ENCODE peak calls at places on chromosomes 13 and 19, in ten cellular contexts. M is CD8-positive, alpha-beta T cell; R is activated T-cell treated with anti-CD3 and anti-CD28 coated beads, Interleukin-2, amount 50 U/mL, for 72 hours; V is CD4-positive, alpha-beta T cell; X is lower leg skin; C is Calu3; B is NCI-H1930; A is HCT116; O is mucosa of gallbladder; H is iPS-NIHi11. T is an unnamed sample.

GRCh38 chr13:110676057-110676510 is 29.8 kb downstream of the CARS2 start:
- DNase-seq in M (no peak), C (no peak), H (no peak), R (no peak), X (peak), V (no peak), B (no peak), A (no peak), O (no peak), T (peak)

GRCh38 chr13:110509971-110510786 is 51.3 kb downstream of the RAB20 start:
- DNase-seq in R (no peak), A (no peak), X (no peak), B (no peak), V (no peak), C (no peak), H (no peak), M (no peak), O (no peak), T (no peak)

GRCh38 chr19:17778621-17779280 is 16.2 kb upstream of the B3GNT3 start:
- DNase-seq in A (no peak), M (no peak), V (no peak), O (no peak), R (no peak), B (no peak), X (no peak), H (peak), C (no peak), T (no peak)

GRCh38 chr13:47932953-47933687 is 68.0 kb downstream of the SUCLA2 start:
- DNase-seq in B (peak), M (no peak), V (no peak), A (no peak), O (no peak), X (no peak), H (no peak), R (no peak), C (no peak), T (no peak)

GRCh38 chr13:39612023-39612637 is 9.1 kb upstream of the LHFPL6 start:
- DNase-seq in C (peak), H (peak), M (peak), O (peak), B (peak), X (peak), A (peak), R (peak), V (peak), T (no peak)

GRCh38 chr13:42334329-42334706 is 62.4 kb downstream of the AKAP11 start:
- DNase-seq in R (no peak), H (no peak), O (no peak), C (peak), B (no peak), X (no peak), A (no peak), V (no peak), M (no peak), T (no peak)

GRCh38 chr13:55977436-55977835 is 1163.3 kb upstream of the PRR20A start:
- DNase-seq in B (no peak), R (no peak), V (no peak), C (no peak), A (no peak), O (no peak), H (no peak), X (peak), M (no peak), T (no peak)

GRCh38 chr13:110894086-110894485 is 20.8 kb downstream of the ANKRD10 start:
- DNase-seq in H (no peak), A (no peak), R (no peak), O (no peak), X (no peak), C (no peak), V (no peak), B (no peak), M (no peak), T (no peak)

GRCh38 chr13:98026457-98026857 is 73.0 kb downstream of the IPO5 start:
- DNase-seq in B (no peak), C (no peak), H (peak), A (no peak), M (no peak), V (no peak), R (no peak), O (no peak), X (no peak), T (no peak)

GRCh38 chr13:98466634-98467236 is 110.2 kb downstream of the STK24 start:
- DNase-seq in R (peak), A (no peak), H (peak), C (peak), M (peak), V (peak), X (no peak), B (peak), O (no peak), T (no peak)

GRCh38 chr13:29849731-29850212 is 645 bp downstream of the UBL3 start:
- DNase-seq in B (no peak), R (peak), A (no peak), H (peak), V (peak), O (peak), C (peak), X (peak), M (peak), T (peak)

GRCh38 chr19:49422407-49423277 is 599 bp downstream of the PTH2 start:
- DNase-seq in H (peak), A (no peak), O (no peak), V (no peak), R (peak), B (peak), X (no peak), M (peak), C (peak), T (no peak)

T was measured in activated B cell treated with CpG ODN at 0.5 μM for 24 hours.